ENCODE peak calls at places on chromosomes 16 and 17, in four cellular contexts. B, F, U and D are unnamed samples.

GRCh38 chr17:81294512-81295030 is 536 bp downstream of the SLC38A10 start:
- DNase-seq in B (no peak), F (no peak), U (peak), D (no peak)

GRCh38 chr17:78324391-78325075 is 35.3 kb downstream of the SOCS3 start:
- DNase-seq in B (no peak), F (peak), U (peak), D (no peak)

GRCh38 chr17:70848785-70849184 is 679.5 kb downstream of the KCNJ2 start:
- DNase-seq in B (no peak), F (no peak), U (no peak), D (no peak)

GRCh38 chr17:72423718-72424117 is 302.9 kb downstream of the SOX9 start:
- DNase-seq in B (no peak), F (no peak), U (no peak), D (no peak)

GRCh38 chr17:44008205-44008909 is 3.9 kb downstream of the NAGS start:
- DNase-seq in B (no peak), F (no peak), U (no peak), D (no peak)

GRCh38 chr17:6070280-6070894 is at the start of gene WSCD1:
- DNase-seq in B (no peak), F (no peak), U (no peak), D (no peak)

GRCh38 chr17:43327834-43328420 is 70.9 kb upstream of the ARL4D start:
- DNase-seq in B (no peak), F (no peak), U (no peak), D (no peak)

GRCh38 chr16:69935278-69935711 is 15.8 kb upstream of the CLEC18A start:
- DNase-seq in B (no peak), F (no peak), U (peak), D (no peak)

GRCh38 chr16:49003022-49003421 is 278.6 kb downstream of the CBLN1 start:
- DNase-seq in B (no peak), F (no peak), U (no peak), D (no peak)

GRCh38 chr16:85798901-85799496 is 345 bp downstream of the EMC8 start:
- DNase-seq in B (no peak), F (no peak), U (peak), D (no peak)

GRCh38 chr16:81666102-81666501 is 113.0 kb upstream of the PLCG2 start:
- DNase-seq in B (no peak), F (no peak), U (no peak), D (no peak)

GRCh38 chr17:10114931-10115535 is 83.4 kb downstream of the GAS7 start:
- DNase-seq in B (peak), F (peak), U (peak), D (no peak)

GRCh38 chr17:50479522-50480141 is 972 bp downstream of the RSAD1 start:
- DNase-seq in B (peak), F (peak), U (peak), D (no peak)

GRCh38 chr16:54446639-54447038 is 160.1 kb upstream of the IRX3 start:
- DNase-seq in B (no peak), F (no peak), U (no peak), D (no peak)

GRCh38 chr16:22646948-22647556 is 136.4 kb downstream of the NPIPB5 start:
- DNase-seq in B (no peak), F (no peak), U (no peak), D (no peak)

GRCh38 chr17:29589524-29590260 is at the start of gene GIT1:
- DNase-seq in B (no peak), F (peak), U (peak), D (no peak)

GRCh38 chr17:28828294-28829040 is 14.1 kb downstream of the FAM222B start:
- DNase-seq in B (no peak), F (no peak), U (no peak), D (peak)

GRCh38 chr17:8711291-8711690 is 33.3 kb downstream of the CCDC42 start:
- DNase-seq in B (no peak), F (no peak), U (no peak), D (no peak)

GRCh38 chr16:11688520-11688886 is 20.2 kb downstream of the SNN start:
- DNase-seq in B (no peak), F (no peak), U (no peak), D (no peak)

GRCh38 chr17:8821446-8822105 is 22.4 kb upstream of the MFSD6L start:
- DNase-seq in B (no peak), F (no peak), U (no peak), D (no peak)

GRCh38 chr16:50593410-50594139 is 45.4 kb downstream of the NKD1 start:
- DNase-seq in B (no peak), F (no peak), U (no peak), D (no peak)

GRCh38 chr16:78762222-78762621 is 662.8 kb downstream of the WWOX start:
- DNase-seq in B (no peak), F (no peak), U (no peak), D (no peak)

GRCh38 chr17:81734405-81735055 is 22.4 kb downstream of the SLC25A10 start:
- DNase-seq in B (no peak), F (no peak), U (peak), D (peak)

DNA sequence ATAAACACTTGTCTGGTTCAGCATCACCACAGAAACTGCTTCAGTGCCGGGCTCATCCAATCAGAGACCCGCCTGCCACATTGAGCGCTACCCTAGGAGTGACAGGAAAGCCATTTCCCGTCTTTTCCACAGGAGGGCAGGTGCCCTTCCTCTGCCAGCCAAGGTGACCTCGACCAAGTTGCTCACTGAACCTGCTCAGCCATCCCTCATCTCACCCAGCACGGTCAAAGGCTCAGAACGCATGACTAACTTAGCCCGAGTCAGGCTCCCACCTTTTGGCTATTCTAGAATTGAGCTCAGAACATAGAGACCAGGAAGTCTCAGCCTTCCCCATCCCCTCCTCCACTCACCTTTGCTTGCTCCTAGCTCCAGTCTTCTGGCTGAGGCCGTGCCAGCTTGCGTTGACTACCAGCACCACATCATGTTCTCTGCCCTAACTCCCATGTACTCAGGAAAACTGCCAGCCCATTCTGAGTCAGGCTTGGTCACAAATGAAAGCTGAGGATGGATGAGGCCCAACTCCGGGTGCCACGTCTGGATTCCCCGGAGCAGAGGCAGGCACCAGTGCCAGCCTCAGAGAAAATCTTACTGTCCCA is 15.6 kb downstream of the MRPS23 start:
- DNase-seq in B (no peak), F (no peak), U (no peak), D (no peak)
- H3K27ac ChIP-seq in B (peak), F (no peak), U (no peak), D (no peak)

GRCh38 chr16:1691956-1692355 is 13.9 kb downstream of the JPT2 start:
- DNase-seq in B (no peak), F (no peak), U (no peak), D (peak)

GRCh38 chr16:1689853-1690252 is 11.8 kb downstream of the JPT2 start:
- DNase-seq in B (no peak), F (no peak), U (no peak), D (no peak)

GRCh38 chr16:1691276-1691675 is 13.2 kb downstream of the JPT2 start:
- DNase-seq in B (no peak), F (no peak), U (no peak), D (no peak)

GRCh38 chr16:1688807-1689560 is 10.9 kb downstream of the JPT2 start:
- DNase-seq in B (no peak), F (no peak), U (peak), D (peak)

GRCh38 chr16:1690810-1691209 is 12.7 kb downstream of the JPT2 start:
- DNase-seq in B (no peak), F (no peak), U (no peak), D (no peak)
- H3K27ac ChIP-seq in B (no peak), F (no peak), U (no peak), D (peak)

GRCh38 chr17:77318491-77319210 is 177.9 kb downstream of the SEC14L1 start:
- DNase-seq in B (no peak), F (no peak), U (peak), D (peak)

GRCh38 chr17:77318021-77318420 is 177.3 kb downstream of the SEC14L1 start:
- DNase-seq in B (no peak), F (no peak), U (no peak), D (peak)

GRCh38 chr17:77320501-77321256 is 179.9 kb downstream of the SEC14L1 start:
- DNase-seq in B (no peak), F (no peak), U (no peak), D (peak)

GRCh38 chr17:77319211-77320031 is 178.7 kb downstream of the SEC14L1 start:
- DNase-seq in B (no peak), F (peak), U (peak), D (peak)

DNA sequence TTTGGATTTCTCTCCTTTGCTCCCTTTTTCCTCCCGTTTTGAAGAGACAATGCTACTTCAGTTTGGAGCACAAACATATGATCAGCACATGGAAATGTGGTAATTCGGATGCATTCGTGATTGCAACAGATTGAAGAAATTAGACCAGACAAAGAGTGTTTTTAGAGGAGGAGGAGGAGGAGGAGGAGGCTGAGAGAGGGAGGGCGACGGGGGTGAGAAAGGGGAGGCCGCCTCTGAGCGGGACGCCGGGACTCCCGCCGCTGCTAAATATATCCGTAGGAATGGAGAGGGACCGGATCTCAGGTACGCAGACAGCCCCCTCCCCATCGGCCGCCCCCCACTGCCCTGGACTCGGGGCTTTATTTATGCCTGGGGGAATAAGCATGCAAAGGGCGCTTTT is 179.3 kb downstream of the SEC14L1 start:
- DNase-seq in B (no peak), F (no peak), U (peak), D (peak)
- H3K27ac ChIP-seq in B (peak), F (no peak), U (peak), D (peak)

DNA sequence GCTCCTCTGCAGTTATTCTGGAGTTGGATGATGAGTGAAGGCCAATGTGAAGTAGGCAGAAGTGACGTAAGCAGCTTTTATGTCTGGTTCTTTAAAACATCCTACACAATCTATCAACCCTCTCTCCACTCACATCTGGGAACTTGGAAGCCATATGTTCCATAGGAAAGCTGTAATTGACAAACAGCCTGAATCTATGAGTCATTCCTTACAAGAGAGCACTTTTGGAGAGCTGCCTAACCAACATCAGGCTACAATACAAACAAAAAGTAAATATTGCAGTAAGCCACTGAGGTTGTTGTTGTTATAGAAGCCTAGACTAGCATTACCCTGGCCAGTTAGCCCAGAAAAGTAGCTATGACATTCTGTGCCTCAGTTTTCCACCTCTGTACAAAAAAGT is 5.9 kb downstream of the CCL7 start:
- DNase-seq in B (no peak), F (no peak), U (no peak), D (no peak)
- H3K27ac ChIP-seq in B (no peak), F (no peak), U (no peak), D (no peak)

GRCh38 chr16:87438611-87438985 is 46.5 kb downstream of the MAP1LC3B start:
- DNase-seq in B (no peak), F (no peak), U (no peak), D (no peak)

GRCh38 chr16:87437327-87437726 is 45.2 kb downstream of the MAP1LC3B start:
- DNase-seq in B (no peak), F (no peak), U (no peak), D (no peak)

GRCh38 chr16:87437911-87438610 is 45.9 kb downstream of the MAP1LC3B start:
- DNase-seq in B (no peak), F (no peak), U (no peak), D (no peak)

GRCh38 chr16:87435399-87436224 is 43.5 kb downstream of the MAP1LC3B start:
- DNase-seq in B (no peak), F (peak), U (no peak), D (no peak)

DNA sequence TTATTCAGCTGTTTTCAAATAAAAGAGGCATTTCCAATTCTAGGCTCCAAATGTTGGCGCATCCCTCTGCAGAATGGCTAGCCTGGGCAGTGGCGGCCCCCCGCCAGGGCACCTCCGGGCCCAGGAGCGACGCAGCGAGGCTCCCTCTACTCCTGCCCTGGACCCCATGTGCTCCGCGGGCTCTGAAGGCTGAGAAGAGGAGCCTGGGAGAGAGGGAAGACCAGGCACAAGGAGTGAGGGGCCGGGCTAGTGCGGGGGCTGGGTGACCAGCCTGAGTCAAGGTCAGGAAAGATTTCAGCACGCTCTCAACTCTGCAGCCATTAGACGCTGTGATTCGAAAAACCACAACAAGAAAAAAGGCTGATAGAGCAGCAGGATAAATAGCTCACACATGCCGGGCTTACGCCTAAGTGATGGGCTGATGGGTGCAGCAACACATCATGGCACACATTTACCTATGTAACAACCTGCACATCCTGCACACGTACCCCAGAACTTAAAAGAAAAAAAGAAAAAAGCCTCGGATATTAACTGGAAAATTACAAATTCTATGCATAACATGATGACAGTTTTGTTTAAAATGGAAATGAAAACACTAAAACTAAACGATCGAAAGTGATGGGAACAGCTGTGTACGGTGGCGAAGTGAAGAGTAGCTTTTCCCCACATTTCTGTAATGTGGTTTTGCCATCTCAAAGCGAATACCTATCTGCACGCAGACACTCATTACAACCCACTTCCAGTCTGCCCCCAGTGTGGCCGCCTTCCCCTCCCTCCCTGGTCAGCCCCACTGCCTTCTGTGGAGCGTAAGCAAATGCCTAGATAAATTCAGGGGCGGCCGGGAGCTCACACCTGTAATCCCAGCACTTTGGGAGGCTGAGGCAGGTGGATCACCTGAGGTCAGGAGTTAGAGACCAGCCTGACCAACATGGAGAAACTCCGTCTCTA is 44.4 kb downstream of the MAP1LC3B start:
- DNase-seq in B (no peak), F (peak), U (no peak), D (no peak)
- H3K27ac ChIP-seq in B (peak), F (no peak), U (peak), D (peak)

GRCh38 chr17:7240375-7240774 is 1.1 kb upstream of the PHF23 start:
- DNase-seq in B (no peak), F (no peak), U (no peak), D (no peak)
- H3K27ac ChIP-seq in B (peak), F (peak), U (peak), D (peak)

GRCh38 chr16:84607061-84607460 is 10.8 kb downstream of the COTL1 start:
- DNase-seq in B (no peak), F (no peak), U (no peak), D (no peak)
- H3K27ac ChIP-seq in B (peak), F (peak), U (peak), D (no peak)